ENCODE peak calls at places on chromosomes 5 and 9, in four cellular contexts. One of them, this sample, is unnamed.

GRCh38 chr5:77852514-77853352 is 76.6 kb upstream of the TBCA start:
- DNase-seq in heart right ventricle: peak
- DNase-seq in LoVo: peak
- DNase-seq in GM03348: peak
- DNase-seq in this sample: no peak

GRCh38 chr5:6823996-6824395 is 110.8 kb downstream of the TENT4A start:
- DNase-seq in GM03348: no peak
- DNase-seq in LoVo: no peak
- DNase-seq in heart right ventricle: no peak
- DNase-seq in this sample: no peak

GRCh38 chr5:121968910-121969607 is 7.3 kb downstream of the SRFBP1 start:
- DNase-seq in LoVo: peak
- DNase-seq in GM03348: peak
- DNase-seq in heart right ventricle: no peak
- DNase-seq in this sample: no peak

GRCh38 chr5:2685651-2686050 is 65.8 kb downstream of the IRX2 start:
- DNase-seq in heart right ventricle: no peak
- DNase-seq in LoVo: peak
- DNase-seq in GM03348: no peak
- DNase-seq in this sample: no peak

GRCh38 chr9:117555964-117556629 is 141.2 kb upstream of the ASTN2 start:
- DNase-seq in heart right ventricle: peak
- DNase-seq in GM03348: peak
- DNase-seq in LoVo: peak
- DNase-seq in this sample: peak

GRCh38 chr5:151617841-151618710 is 26.9 kb upstream of the FAT2 start:
- DNase-seq in GM03348: no peak
- DNase-seq in LoVo: peak
- DNase-seq in heart right ventricle: no peak
- DNase-seq in this sample: no peak

GRCh38 chr5:14167211-14167845 is 24.2 kb downstream of the TRIO start:
- DNase-seq in heart right ventricle: no peak
- DNase-seq in GM03348: peak
- DNase-seq in LoVo: no peak
- DNase-seq in this sample: no peak

GRCh38 chr5:172002310-172002709 is 4.1 kb downstream of the FBXW11 start:
- DNase-seq in heart right ventricle: no peak
- DNase-seq in GM03348: peak
- DNase-seq in LoVo: peak
- DNase-seq in this sample: no peak

GRCh38 chr5:82351754-82352145 is 73.6 kb upstream of the RPS23 start:
- DNase-seq in GM03348: peak
- DNase-seq in LoVo: peak
- DNase-seq in heart right ventricle: peak
- DNase-seq in this sample: no peak

GRCh38 chr5:132202711-132203463 is 24.8 kb downstream of the P4HA2 start:
- DNase-seq in LoVo: no peak
- DNase-seq in GM03348: no peak
- DNase-seq in heart right ventricle: no peak
- DNase-seq in this sample: no peak

GRCh38 chr9:479951-480350 is 265.3 kb downstream of the DOCK8 start:
- DNase-seq in heart right ventricle: no peak
- DNase-seq in LoVo: no peak
- DNase-seq in GM03348: no peak
- DNase-seq in this sample: no peak

GRCh38 chr5:94969174-94969573 is 315.7 kb downstream of the MCTP1 start:
- DNase-seq in GM03348: no peak
- DNase-seq in heart right ventricle: no peak
- DNase-seq in LoVo: no peak
- DNase-seq in this sample: no peak

GRCh38 chr5:91957671-91958070 is 574.6 kb upstream of the ARRDC3 start:
- DNase-seq in GM03348: no peak
- DNase-seq in LoVo: no peak
- DNase-seq in heart right ventricle: no peak
- DNase-seq in this sample: no peak

GRCh38 chr5:132498152-132498551 is 7.6 kb upstream of the IRF1 start:
- DNase-seq in GM03348: peak
- DNase-seq in LoVo: peak
- DNase-seq in heart right ventricle: no peak
- DNase-seq in this sample: peak

GRCh38 chr9:134344068-134344820 is 18.0 kb downstream of the RXRA start:
- DNase-seq in GM03348: peak
- DNase-seq in heart right ventricle: peak
- DNase-seq in LoVo: no peak
- DNase-seq in this sample: no peak

GRCh38 chr5:95134326-95134725 is 150.6 kb downstream of the MCTP1 start:
- DNase-seq in GM03348: no peak
- DNase-seq in LoVo: no peak
- DNase-seq in heart right ventricle: no peak
- DNase-seq in this sample: no peak